ENCODE peak calls at places on chromosomes 11 and 22, in six cellular contexts. E, M, S, C, I and J are unnamed samples.

GRCh38 chr11:29159552-29160465 is 857.0 kb downstream of the KCNA4 start:
- DNase-seq in E (peak; percentile 68), M (peak; percentile 28), S (no peak), C (peak; percentile 55), I (peak; percentile 86), J (no peak)

GRCh38 chr11:27203077-27203476 is 159.9 kb downstream of the CCDC34 start:
- DNase-seq in E (no peak), M (no peak), S (no peak), C (no peak), I (no peak), J (no peak)

GRCh38 chr22:30650508-30651116 is 15.0 kb downstream of the SLC35E4 start:
- DNase-seq in E (no peak), M (no peak), S (no peak), C (no peak), I (no peak), J (no peak)

GRCh38 chr22:22927196-22927887 is 39.7 kb downstream of the IGLL5 start:
- DNase-seq in E (no peak), M (no peak), S (no peak), C (no peak), I (no peak), J (no peak)

GRCh38 chr22:49530671-49531532 is 296.8 kb downstream of the BRD1 start:
- DNase-seq in E (no peak), M (no peak), S (no peak), C (no peak), I (no peak), J (no peak)

GRCh38 chr22:49476176-49476575 is 351.5 kb downstream of the BRD1 start:
- DNase-seq in E (no peak), M (no peak), S (no peak), C (no peak), I (no peak), J (no peak)

GRCh38 chr11:77203901-77204755 is 76.1 kb downstream of the MYO7A start:
- DNase-seq in E (no peak), M (no peak), S (peak; percentile 56), C (no peak), I (no peak), J (no peak)

GRCh38 chr22:33204408-33204807 is 146.2 kb upstream of the SYN3 start:
- DNase-seq in E (no peak), M (no peak), S (no peak), C (no peak), I (no peak), J (no peak)

GRCh38 chr11:43962383-43962969 is 20.0 kb downstream of the C11orf96 start:
- DNase-seq in E (no peak), M (no peak), S (peak; percentile 21), C (no peak), I (peak; percentile 13), J (no peak)

GRCh38 chr11:113265343-113265742 is 49.0 kb upstream of the TTC12 start:
- DNase-seq in E (no peak), M (no peak), S (no peak), C (no peak), I (no peak), J (no peak)

GRCh38 chr22:46748948-46749681 is 11.1 kb upstream of the CERK start:
- DNase-seq in E (peak; percentile 45), M (no peak), S (no peak), C (no peak), I (peak; percentile 64), J (no peak)

GRCh38 chr11:59756845-59757244 is 1.7 kb downstream of the STX3 start:
- DNase-seq in E (peak; percentile 20), M (peak; percentile 36), S (no peak), C (peak; percentile 79), I (no peak), J (peak; percentile 79)

GRCh38 chr11:68041617-68042218 is 2.9 kb downstream of the TCIRG1 start:
- DNase-seq in E (no peak), M (no peak), S (no peak), C (no peak), I (no peak), J (no peak)
- H3K4me3 ChIP-seq in E (no peak overlapping the region), M (no peak overlapping the region), S (no peak overlapping the region), C (no peak overlapping the region), I (no peak overlapping the region), J (no peak overlapping the region)

GRCh38 chr22:42991010-42991651 is 23.8 kb downstream of the PACSIN2 start:
- DNase-seq in E (peak; percentile 93), M (no peak), S (peak; percentile 67), C (peak; percentile 76), I (peak; percentile 57), J (no peak)
- H3K4me1 ChIP-seq in E (peaks cover 36% of the 10 kb centered on the region), M (peaks cover 75% of the 10 kb centered on the region), S (peaks cover 68% of the 10 kb centered on the region), C (peaks cover 51% of the 10 kb centered on the region), I (peaks cover 28% of the 10 kb centered on the region), J (peaks cover 46% of the 10 kb centered on the region)

DNA sequence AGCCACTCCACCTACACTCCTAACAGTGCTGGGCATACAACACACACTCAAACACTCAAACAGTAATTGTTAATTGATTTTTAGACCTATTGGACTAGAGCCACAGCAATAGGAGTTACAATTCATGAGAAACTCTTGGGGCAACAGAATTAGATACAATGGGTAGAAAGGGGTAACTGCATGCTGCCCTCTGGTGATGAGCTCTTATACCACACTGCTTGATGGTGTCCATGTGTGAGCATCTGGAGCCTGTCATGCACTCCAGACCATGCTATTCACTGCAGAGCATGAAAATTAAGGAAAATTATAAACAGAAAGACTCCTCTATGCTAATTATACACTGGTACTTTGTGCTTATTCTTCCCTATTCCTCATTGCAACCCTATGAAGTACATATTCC is 975.5 kb upstream of the CCDC90B start:
- DNase-seq in E (no peak), M (no peak), S (no peak), C (no peak), I (no peak), J (no peak)
- TF ChIP-seq CTCF in E (no peak), M (no peak), S (no peak), C (peak; percentile 15), I (no peak), J (no peak)

GRCh38 chr11:107653077-107653476 is 58.8 kb downstream of the SLN start:
- DNase-seq in E (no peak), M (no peak), S (no peak), C (no peak), I (peak; percentile 33), J (no peak)

GRCh38 chr11:107659310-107659709 is 52.5 kb downstream of the SLN start:
- DNase-seq in E (no peak), M (no peak), S (no peak), C (no peak), I (no peak), J (no peak)

GRCh38 chr11:107651672-107652071 is 60.2 kb downstream of the SLN start:
- DNase-seq in E (peak; percentile 28), M (peak; percentile 3), S (no peak), C (no peak), I (no peak), J (no peak)

DNA sequence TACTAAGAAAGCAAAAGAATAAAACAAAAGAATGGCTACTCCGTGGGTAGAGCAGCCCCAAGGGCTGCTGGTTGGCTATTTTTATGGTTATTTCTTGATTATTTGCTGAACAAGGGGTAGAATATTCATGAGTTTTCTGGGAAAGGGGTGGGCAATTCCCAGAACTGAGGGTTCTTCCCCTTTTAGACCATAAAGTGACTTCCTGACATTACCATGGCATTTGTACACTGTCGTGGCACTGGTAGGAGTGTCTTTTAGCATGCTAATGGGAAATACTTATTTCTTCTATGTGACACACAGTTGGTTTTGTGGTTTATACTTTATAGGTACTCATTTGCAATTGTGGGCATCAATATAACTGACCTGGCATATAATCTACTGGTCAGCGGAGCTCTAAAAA is 56.2 kb downstream of the SLN start:
- DNase-seq in E (no peak), M (no peak), S (no peak), C (no peak), I (no peak), J (no peak)
- H3K4me3 ChIP-seq in E (no peak overlapping the region), M (no peak overlapping the region), S (no peak overlapping the region), C (no peak overlapping the region), I (no peak overlapping the region), J (no peak overlapping the region)

DNA sequence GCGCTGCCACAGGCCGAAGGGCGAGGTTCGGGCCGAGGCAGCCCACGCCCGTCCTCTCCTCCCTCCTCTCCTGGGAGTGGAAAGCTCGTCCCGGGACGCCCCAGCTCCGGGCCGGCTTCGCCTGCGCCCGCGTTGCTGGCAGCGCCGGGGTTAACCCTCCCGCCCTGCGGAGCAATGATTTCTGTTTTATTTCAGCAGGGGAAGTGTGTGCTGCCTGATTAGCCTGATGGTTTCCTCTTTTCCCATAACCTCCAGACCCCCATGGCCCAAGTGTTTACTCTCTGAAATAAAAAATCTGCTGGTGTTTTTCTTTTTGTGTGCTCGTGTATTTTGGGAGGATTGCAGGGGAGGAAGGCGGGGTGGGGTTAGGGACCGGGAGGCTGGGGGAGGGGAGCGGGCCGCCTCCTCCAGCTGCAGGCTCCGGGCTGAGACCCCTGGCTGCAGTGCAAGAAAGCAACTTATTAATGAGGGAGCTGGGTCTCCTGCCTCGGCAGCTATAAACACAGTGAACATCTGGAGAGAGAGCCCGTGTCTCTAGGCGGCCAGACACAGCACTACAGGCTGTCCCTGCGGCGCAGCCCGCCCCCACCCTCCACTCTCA is 38.6 kb downstream of the ETS1 start:
- DNase-seq in E (peak; percentile 25), M (no peak), S (peak; percentile 70), C (no peak), I (peak; percentile 79), J (peak; percentile 45)
- H3K4me1 ChIP-seq in E (peaks cover 6% of the 10 kb centered on the region), M (no peaks in the 10 kb centered on the region), S (peaks cover 10% of the 10 kb centered on the region), C (peaks cover 18% of the 10 kb centered on the region), I (peaks cover 22% of the 10 kb centered on the region), J (peaks cover 10% of the 10 kb centered on the region)